ENCODE peak calls at places on chromosomes 13 and 19, in six cellular contexts. F, D, P, U, Y and L are unnamed samples.
A peak's percentile ranks its signal among the peaks of the same experiment; 100 is the strongest.

GRCh38 chr13:99704390-99704789 is 203.1 kb downstream of the TM9SF2 start:
- DNase-seq in U (no peak), F (no peak), P (no peak), Y (no peak), D (no peak), L (no peak)

GRCh38 chr19:27744926-27745844 is 1467.8 kb downstream of the UQCRFS1 start:
- DNase-seq in D (no peak), U (no peak), F (no peak), P (no peak), Y (no peak), L (no peak)

GRCh38 chr19:13974073-13974472 is 21.8 kb downstream of the DCAF15 start:
- DNase-seq in D (no peak), Y (peak; percentile 70), P (no peak), U (peak; percentile 81), F (no peak), L (no peak)

GRCh38 chr13:75685239-75685697 is 49.1 kb downstream of the LMO7 start:
- DNase-seq in U (peak; percentile 76), P (no peak), Y (peak; percentile 39), F (no peak), D (no peak), L (no peak)

GRCh38 chr19:21328402-21328801 is 808 bp downstream of the ZNF708 start:
- DNase-seq in P (no peak), F (no peak), U (no peak), Y (no peak), D (no peak), L (no peak)

GRCh38 chr19:12786149-12786870 is 5.0 kb upstream of the JUNB start:
- DNase-seq in P (peak; percentile 92), D (no peak), U (peak; percentile 82), Y (no peak), F (no peak), L (no peak)

GRCh38 chr19:3064011-3064330 is 1.7 kb upstream of the TLE5 start:
- DNase-seq in Y (no peak), D (no peak), U (no peak), F (no peak), P (no peak), L (no peak)

GRCh38 chr13:44756411-44756810 is 180.3 kb upstream of the TSC22D1 start:
- DNase-seq in P (no peak), Y (no peak), F (no peak), D (no peak), U (no peak), L (no peak)

GRCh38 chr19:1102407-1103106 is 1.2 kb upstream of the GPX4 start:
- DNase-seq in Y (no peak), F (peak; percentile 93), U (peak; percentile 93), D (peak; percentile 97), P (no peak), L (no peak)

GRCh38 chr13:98048263-98048662 is 94.6 kb upstream of the FARP1 start:
- DNase-seq in U (no peak), Y (no peak), P (no peak), D (no peak), F (no peak), L (no peak)

GRCh38 chr19:42629191-42629590 is 34.5 kb upstream of the CEACAM8 start:
- DNase-seq in U (no peak), F (no peak), Y (no peak), P (no peak), D (no peak), L (no peak)

GRCh38 chr19:3543150-3544053 is 4.4 kb downstream of the TEKTIP1 start:
- DNase-seq in F (no peak), U (no peak), Y (no peak), D (no peak), P (no peak), L (no peak)

GRCh38 chr19:1098177-1099051 is 3.2 kb upstream of the POLR2E start:
- DNase-seq in Y (no peak), D (no peak), U (no peak), P (peak; percentile 69), F (no peak), L (no peak)

GRCh38 chr13:72125561-72125960 is 258.6 kb upstream of the DACH1 start:
- DNase-seq in D (no peak), F (no peak), Y (no peak), U (no peak), P (no peak), L (no peak)

GRCh38 chr13:65613004-65613403 is 1617.1 kb downstream of the PCDH9 start:
- DNase-seq in F (no peak), P (no peak), U (no peak), Y (no peak), D (no peak), L (no peak)

GRCh38 chr19:35533822-35534521 is 716 bp downstream of the GAPDHS start:
- DNase-seq in D (no peak), Y (no peak), P (peak; percentile 91), F (no peak), U (no peak), L (no peak)

GRCh38 chr13:38376551-38376950 is 26.9 kb downstream of the UFM1 start:
- DNase-seq in F (no peak), P (no peak), Y (no peak), U (no peak), D (no peak), L (no peak)

GRCh38 chr13:70391678-70392077 is 283.4 kb upstream of the KLHL1 start:
- DNase-seq in D (no peak), Y (peak; percentile 27), U (no peak), F (no peak), P (no peak), L (no peak)

GRCh38 chr13:96428904-96429303 is 339.0 kb downstream of the HS6ST3 start:
- DNase-seq in P (no peak), D (no peak), U (no peak), Y (no peak), F (no peak), L (no peak)

GRCh38 chr13:102948006-102948405 is 102.2 kb downstream of the ERCC5 start:
- DNase-seq in D (no peak), U (no peak), P (no peak), F (no peak), Y (no peak), L (no peak)

GRCh38 chr19:36771275-36772231 is 1.1 kb downstream of the ZNF850 start:
- DNase-seq in D (no peak), F (peak; percentile 26), Y (peak; percentile 85), P (peak; percentile 76), U (peak; percentile 62), L (no peak)

GRCh38 chr13:53821632-53822031 is 793.0 kb downstream of the OLFM4 start:
- DNase-seq in D (no peak), Y (no peak), F (no peak), U (no peak), P (peak; percentile 44), L (no peak)

GRCh38 chr19:42143341-42144234 is 11.3 kb upstream of the POU2F2 start:
- DNase-seq in F (no peak), P (no peak), D (no peak), Y (no peak), U (no peak), L (no peak)

GRCh38 chr13:27923794-27924528 is 4.2 kb downstream of the PDX1 start:
- DNase-seq in P (no peak), D (no peak), U (no peak), Y (no peak), F (no peak), L (no peak)

GRCh38 chr19:44795398-44795987 is 13.4 kb upstream of the BCAM start:
- DNase-seq in D (no peak), P (no peak), Y (no peak), F (no peak), U (no peak), L (no peak)
- H3K27ac ChIP-seq in D (no peak overlapping the region), P (no peak overlapping the region), Y (no peak overlapping the region), F (no peak overlapping the region), U (peak overlapping the region; percentile 86), L (no peak overlapping the region)

GRCh38 chr13:113219311-113219940 is 10.0 kb downstream of the CUL4A start:
- DNase-seq in P (no peak), Y (no peak), D (no peak), F (no peak), U (no peak), L (no peak)
- TF ChIP-seq POLR2AphosphoS5 in P (no peak), Y (no peak), D (no peak), F (no peak), U (no peak), L (no peak)

GRCh38 chr19:11624064-11624463 is 26.8 kb downstream of the ZNF627 start:
- DNase-seq in F (no peak), U (no peak), Y (no peak), D (no peak), P (no peak), L (no peak)

GRCh38 chr19:11626252-11626651 is 29.0 kb downstream of the ZNF627 start:
- DNase-seq in F (no peak), U (no peak), D (no peak), Y (no peak), P (no peak), L (no peak)
- H3K27ac ChIP-seq in F (no peak overlapping the region), U (no peak overlapping the region), D (no peak overlapping the region), Y (no peak overlapping the region), P (no peak overlapping the region), L (no peak overlapping the region)

GRCh38 chr13:49693877-49694276 is 2.6 kb upstream of the EBPL start:
- DNase-seq in U (no peak), Y (no peak), F (no peak), D (no peak), P (no peak), L (no peak)

GRCh38 chr13:49694446-49694845 is 3.2 kb upstream of the EBPL start:
- DNase-seq in P (no peak), D (no peak), Y (no peak), F (no peak), U (no peak), L (no peak)

GRCh38 chr13:49693191-49693733 is 2.0 kb upstream of the EBPL start:
- DNase-seq in U (no peak), F (no peak), D (no peak), Y (no peak), P (no peak), L (no peak)

GRCh38 chr13:49690990-49691886 is at the start of gene EBPL:
- DNase-seq in D (peak; percentile 95), U (peak; percentile 90), P (peak; percentile 98), F (peak; percentile 47), Y (peak; percentile 79), L (no peak)

GRCh38 chr13:49690133-49690989 is 925 bp downstream of the EBPL start:
- DNase-seq in P (no peak), D (no peak), Y (no peak), F (no peak), U (no peak), L (no peak)
- TF ChIP-seq POLR2AphosphoS5 in P (no peak), D (no peak), Y (no peak), F (no peak), U (no peak), L (peak; percentile 30)

DNA sequence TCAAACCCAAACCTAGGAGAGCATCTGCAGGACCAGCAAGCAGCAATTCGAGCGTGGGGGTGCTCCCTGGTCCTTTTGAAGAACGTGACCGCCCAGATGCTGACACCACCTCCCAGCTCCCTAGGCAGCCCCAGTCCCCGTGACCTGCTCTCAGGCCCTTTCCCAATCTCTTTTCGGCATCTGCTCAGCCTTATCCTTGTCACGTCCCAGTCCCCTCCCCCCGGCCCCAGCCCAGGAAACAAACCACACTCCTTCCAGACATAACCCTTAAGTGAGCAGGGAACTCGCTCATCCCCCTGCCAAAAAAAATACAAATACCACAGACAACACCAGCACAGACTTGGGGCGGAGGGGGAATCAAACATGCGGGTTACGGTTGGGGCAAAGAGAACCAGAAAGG is 3.3 kb downstream of the MLLT1 start:
- DNase-seq in F (no peak), P (no peak), U (peak; percentile 47), D (no peak), Y (no peak), L (no peak)
- H3K27ac ChIP-seq in F (no peak overlapping the region), P (peak overlapping the region; percentile 88), U (peak overlapping the region; percentile 8), D (peak overlapping the region; percentile 82), Y (no peak overlapping the region), L (no peak overlapping the region)